ENCODE peak calls at places on chromosomes 6 and 20, in ten cellular contexts. One of them, this sample, is unnamed.

GRCh38 chr6:132005177-132005576 is 54.0 kb upstream of the CCN2 start:
- DNase-seq in GM06990: no peak
- DNase-seq in amniotic epithelial cell: no peak
- DNase-seq in mesenchymal stem cell: no peak
- DNase-seq in cardiac fibroblast: no peak
- DNase-seq in Calu3: no peak
- DNase-seq in foreskin fibroblast: no peak
- DNase-seq in nephron progenitor cell: no peak
- DNase-seq in type B pancreatic cell: no peak
- DNase-seq in heart left ventricle: no peak
- DNase-seq in this sample: no peak

GRCh38 chr20:63017076-63017825 is 10.5 kb upstream of the BHLHE23 start:
- DNase-seq in Calu3: no peak
- DNase-seq in amniotic epithelial cell: no peak
- DNase-seq in type B pancreatic cell: no peak
- DNase-seq in foreskin fibroblast: no peak
- DNase-seq in mesenchymal stem cell: no peak
- DNase-seq in cardiac fibroblast: no peak
- DNase-seq in nephron progenitor cell: no peak
- DNase-seq in GM06990: no peak
- DNase-seq in heart left ventricle: no peak
- DNase-seq in this sample: no peak

GRCh38 chr20:60359010-60359409 is 400.8 kb downstream of the CDH26 start:
- DNase-seq in foreskin fibroblast: no peak
- DNase-seq in nephron progenitor cell: no peak
- DNase-seq in cardiac fibroblast: no peak
- DNase-seq in Calu3: no peak
- DNase-seq in mesenchymal stem cell: no peak
- DNase-seq in heart left ventricle: no peak
- DNase-seq in GM06990: no peak
- DNase-seq in type B pancreatic cell: no peak
- DNase-seq in amniotic epithelial cell: no peak
- DNase-seq in this sample: no peak

GRCh38 chr6:89997456-89998445 is 103.5 kb downstream of the GJA10 start:
- DNase-seq in foreskin fibroblast: no peak
- DNase-seq in amniotic epithelial cell: peak
- DNase-seq in heart left ventricle: no peak
- DNase-seq in Calu3: no peak
- DNase-seq in mesenchymal stem cell: no peak
- DNase-seq in GM06990: no peak
- DNase-seq in nephron progenitor cell: no peak
- DNase-seq in cardiac fibroblast: peak
- DNase-seq in type B pancreatic cell: no peak
- DNase-seq in this sample: no peak

GRCh38 chr6:140915001-140915950 is 1217.4 kb upstream of the GJE1 start:
- DNase-seq in heart left ventricle: no peak
- DNase-seq in Calu3: no peak
- DNase-seq in type B pancreatic cell: no peak
- DNase-seq in GM06990: no peak
- DNase-seq in mesenchymal stem cell: no peak
- DNase-seq in foreskin fibroblast: no peak
- DNase-seq in nephron progenitor cell: no peak
- DNase-seq in amniotic epithelial cell: no peak
- DNase-seq in cardiac fibroblast: peak
- DNase-seq in this sample: no peak

GRCh38 chr6:34663887-34664269 is 32.7 kb downstream of the ILRUN start:
- DNase-seq in cardiac fibroblast: peak
- DNase-seq in type B pancreatic cell: no peak
- DNase-seq in foreskin fibroblast: no peak
- DNase-seq in mesenchymal stem cell: peak
- DNase-seq in nephron progenitor cell: no peak
- DNase-seq in amniotic epithelial cell: peak
- DNase-seq in Calu3: no peak
- DNase-seq in GM06990: no peak
- DNase-seq in heart left ventricle: no peak
- DNase-seq in this sample: no peak

GRCh38 chr20:4729265-4729664 is 7.6 kb downstream of the PRND start:
- DNase-seq in type B pancreatic cell: no peak
- DNase-seq in heart left ventricle: no peak
- DNase-seq in nephron progenitor cell: no peak
- DNase-seq in amniotic epithelial cell: no peak
- DNase-seq in cardiac fibroblast: no peak
- DNase-seq in mesenchymal stem cell: no peak
- DNase-seq in Calu3: no peak
- DNase-seq in GM06990: no peak
- DNase-seq in foreskin fibroblast: no peak
- DNase-seq in this sample: no peak

GRCh38 chr20:46568570-46569129 is 18.2 kb upstream of the OCSTAMP start:
- DNase-seq in GM06990: no peak
- DNase-seq in type B pancreatic cell: no peak
- DNase-seq in foreskin fibroblast: peak
- DNase-seq in heart left ventricle: peak
- DNase-seq in cardiac fibroblast: peak
- DNase-seq in mesenchymal stem cell: peak
- DNase-seq in amniotic epithelial cell: peak
- DNase-seq in nephron progenitor cell: no peak
- DNase-seq in Calu3: peak
- DNase-seq in this sample: peak

GRCh38 chr6:15479761-15480160 is 183.1 kb downstream of the DTNBP1 start:
- DNase-seq in heart left ventricle: no peak
- DNase-seq in cardiac fibroblast: peak
- DNase-seq in foreskin fibroblast: no peak
- DNase-seq in mesenchymal stem cell: no peak
- DNase-seq in amniotic epithelial cell: no peak
- DNase-seq in GM06990: no peak
- DNase-seq in Calu3: no peak
- DNase-seq in type B pancreatic cell: no peak
- DNase-seq in nephron progenitor cell: no peak
- DNase-seq in this sample: no peak

GRCh38 chr6:166653639-166653941 is 26.5 kb upstream of the RPS6KA2 start:
- DNase-seq in nephron progenitor cell: no peak
- DNase-seq in foreskin fibroblast: no peak
- DNase-seq in cardiac fibroblast: no peak
- DNase-seq in mesenchymal stem cell: no peak
- DNase-seq in heart left ventricle: no peak
- DNase-seq in amniotic epithelial cell: no peak
- DNase-seq in Calu3: no peak
- DNase-seq in type B pancreatic cell: no peak
- DNase-seq in GM06990: no peak
- DNase-seq in this sample: no peak

GRCh38 chr20:12762725-12763124 is 246.0 kb upstream of the SPTLC3 start:
- DNase-seq in GM06990: no peak
- DNase-seq in type B pancreatic cell: no peak
- DNase-seq in cardiac fibroblast: no peak
- DNase-seq in heart left ventricle: peak
- DNase-seq in mesenchymal stem cell: no peak
- DNase-seq in foreskin fibroblast: no peak
- DNase-seq in nephron progenitor cell: peak
- DNase-seq in amniotic epithelial cell: no peak
- DNase-seq in Calu3: no peak
- DNase-seq in this sample: peak

GRCh38 chr6:144785056-144785455 is 499.9 kb downstream of the UTRN start:
- DNase-seq in cardiac fibroblast: no peak
- DNase-seq in Calu3: no peak
- DNase-seq in amniotic epithelial cell: no peak
- DNase-seq in mesenchymal stem cell: no peak
- DNase-seq in nephron progenitor cell: no peak
- DNase-seq in foreskin fibroblast: no peak
- DNase-seq in heart left ventricle: no peak
- DNase-seq in GM06990: no peak
- DNase-seq in type B pancreatic cell: no peak
- DNase-seq in this sample: no peak

GRCh38 chr6:152170702-152171667 is 363.5 kb downstream of the ESR1 start:
- DNase-seq in foreskin fibroblast: no peak
- DNase-seq in amniotic epithelial cell: peak
- DNase-seq in heart left ventricle: no peak
- DNase-seq in mesenchymal stem cell: peak
- DNase-seq in GM06990: peak
- DNase-seq in nephron progenitor cell: no peak
- DNase-seq in cardiac fibroblast: peak
- DNase-seq in type B pancreatic cell: no peak
- DNase-seq in Calu3: no peak
- DNase-seq in this sample: no peak

GRCh38 chr20:57013741-57014140 is 252.7 kb downstream of the BMP7 start:
- DNase-seq in cardiac fibroblast: no peak
- DNase-seq in GM06990: no peak
- DNase-seq in nephron progenitor cell: peak
- DNase-seq in type B pancreatic cell: no peak
- DNase-seq in Calu3: peak
- DNase-seq in amniotic epithelial cell: no peak
- DNase-seq in heart left ventricle: no peak
- DNase-seq in foreskin fibroblast: no peak
- DNase-seq in mesenchymal stem cell: no peak
- DNase-seq in this sample: peak

GRCh38 chr20:35773154-35773751 is 1.4 kb downstream of the PHF20 start:
- DNase-seq in cardiac fibroblast: peak
- DNase-seq in foreskin fibroblast: no peak
- DNase-seq in amniotic epithelial cell: peak
- DNase-seq in nephron progenitor cell: no peak
- DNase-seq in type B pancreatic cell: no peak
- DNase-seq in heart left ventricle: no peak
- DNase-seq in mesenchymal stem cell: peak
- DNase-seq in GM06990: no peak
- DNase-seq in Calu3: no peak
- DNase-seq in this sample: no peak

GRCh38 chr20:40010483-40010882 is 678.6 kb downstream of the MAFB start:
- DNase-seq in cardiac fibroblast: peak
- DNase-seq in nephron progenitor cell: no peak
- DNase-seq in foreskin fibroblast: peak
- DNase-seq in Calu3: no peak
- DNase-seq in type B pancreatic cell: no peak
- DNase-seq in amniotic epithelial cell: no peak
- DNase-seq in heart left ventricle: no peak
- DNase-seq in GM06990: no peak
- DNase-seq in mesenchymal stem cell: peak
- DNase-seq in this sample: no peak

GRCh38 chr20:51276331-51276730 is 253.4 kb upstream of the KCNG1 start:
- DNase-seq in type B pancreatic cell: no peak
- DNase-seq in amniotic epithelial cell: no peak
- DNase-seq in GM06990: no peak
- DNase-seq in Calu3: no peak
- DNase-seq in nephron progenitor cell: no peak
- DNase-seq in cardiac fibroblast: no peak
- DNase-seq in mesenchymal stem cell: no peak
- DNase-seq in heart left ventricle: no peak
- DNase-seq in foreskin fibroblast: peak
- DNase-seq in this sample: no peak

GRCh38 chr6:53737746-53738145 is 57.1 kb upstream of the LRRC1 start:
- DNase-seq in foreskin fibroblast: no peak
- DNase-seq in cardiac fibroblast: no peak
- DNase-seq in GM06990: no peak
- DNase-seq in heart left ventricle: no peak
- DNase-seq in mesenchymal stem cell: no peak
- DNase-seq in Calu3: no peak
- DNase-seq in amniotic epithelial cell: peak
- DNase-seq in type B pancreatic cell: no peak
- DNase-seq in nephron progenitor cell: no peak
- DNase-seq in this sample: no peak

GRCh38 chr20:47761478-47762047 is 23.7 kb downstream of the SULF2 start:
- DNase-seq in foreskin fibroblast: no peak
- DNase-seq in Calu3: no peak
- DNase-seq in nephron progenitor cell: no peak
- DNase-seq in amniotic epithelial cell: no peak
- DNase-seq in cardiac fibroblast: no peak
- DNase-seq in GM06990: no peak
- DNase-seq in mesenchymal stem cell: no peak
- DNase-seq in type B pancreatic cell: no peak
- DNase-seq in heart left ventricle: no peak
- DNase-seq in this sample: no peak

GRCh38 chr20:33016581-33017109 is 9.1 kb downstream of the BPIFB2 start:
- DNase-seq in type B pancreatic cell: no peak
- DNase-seq in foreskin fibroblast: no peak
- DNase-seq in nephron progenitor cell: no peak
- DNase-seq in heart left ventricle: no peak
- DNase-seq in Calu3: no peak
- DNase-seq in amniotic epithelial cell: no peak
- DNase-seq in mesenchymal stem cell: no peak
- DNase-seq in GM06990: no peak
- DNase-seq in cardiac fibroblast: no peak
- DNase-seq in this sample: no peak

GRCh38 chr20:11716945-11717248 is 200.8 kb upstream of the BTBD3 start:
- DNase-seq in nephron progenitor cell: no peak
- DNase-seq in heart left ventricle: no peak
- DNase-seq in GM06990: no peak
- DNase-seq in mesenchymal stem cell: no peak
- DNase-seq in foreskin fibroblast: no peak
- DNase-seq in amniotic epithelial cell: no peak
- DNase-seq in type B pancreatic cell: no peak
- DNase-seq in cardiac fibroblast: no peak
- DNase-seq in Calu3: no peak
- DNase-seq in this sample: no peak

GRCh38 chr20:3738109-3739053 is 5.9 kb downstream of the HSPA12B start:
- DNase-seq in nephron progenitor cell: no peak
- DNase-seq in heart left ventricle: no peak
- DNase-seq in Calu3: no peak
- DNase-seq in cardiac fibroblast: peak
- DNase-seq in amniotic epithelial cell: peak
- DNase-seq in foreskin fibroblast: no peak
- DNase-seq in GM06990: no peak
- DNase-seq in mesenchymal stem cell: no peak
- DNase-seq in type B pancreatic cell: no peak
- DNase-seq in this sample: no peak

GRCh38 chr20:2139736-2140135 is 38.1 kb downstream of the STK35 start:
- DNase-seq in type B pancreatic cell: no peak
- DNase-seq in nephron progenitor cell: no peak
- DNase-seq in GM06990: no peak
- DNase-seq in foreskin fibroblast: no peak
- DNase-seq in amniotic epithelial cell: no peak
- DNase-seq in Calu3: no peak
- DNase-seq in heart left ventricle: no peak
- DNase-seq in mesenchymal stem cell: no peak
- DNase-seq in cardiac fibroblast: no peak
- DNase-seq in this sample: no peak

GRCh38 chr20:59518881-59519706 is 85.2 kb upstream of the PHACTR3 start:
- DNase-seq in amniotic epithelial cell: peak
- DNase-seq in Calu3: peak
- DNase-seq in nephron progenitor cell: peak
- DNase-seq in heart left ventricle: peak
- DNase-seq in mesenchymal stem cell: peak
- DNase-seq in cardiac fibroblast: peak
- DNase-seq in GM06990: no peak
- DNase-seq in foreskin fibroblast: peak
- DNase-seq in type B pancreatic cell: no peak
- DNase-seq in this sample: peak

This sample was measured in SK-N-DZ.